ENCODE peak calls at places on chromosomes 16 and 17, in nine cellular contexts. S is HL-60; H is brain microvascular endothelial cell; M is mesenchymal stem cell; K is CD4-positive, alpha-beta T cell; A is A549; Z is GM23338; C is ascending aorta; J is hepatocyte. G is an unnamed sample.

GRCh38 chr17:16282522-16282921 is 65.5 kb downstream of the PIGL start:
- DNase-seq in J (no peak), S (no peak), A (peak; percentile 62), H (peak; percentile 40), K (no peak), Z (no peak), M (peak; percentile 85), C (no peak), G (no peak)

GRCh38 chr17:5485270-5486205 is at the start of gene DERL2:
- DNase-seq in M (no peak), S (no peak), A (peak; percentile 63), Z (peak; percentile 81), C (no peak), J (peak; percentile 57), K (no peak), H (peak; percentile 10), G (no peak)

GRCh38 chr17:65856865-65857264 is 295.4 kb upstream of the AXIN2 start:
- DNase-seq in H (no peak), M (no peak), C (no peak), K (no peak), A (no peak), J (no peak), S (no peak), Z (no peak), G (no peak)

GRCh38 chr16:82784567-82784956 is 157.8 kb downstream of the CDH13 start:
- DNase-seq in H (no peak), K (no peak), J (no peak), M (no peak), A (no peak), Z (no peak), S (no peak), C (no peak), G (no peak)

GRCh38 chr16:85554114-85554790 is 58.9 kb upstream of the GSE1 start:
- DNase-seq in Z (peak; percentile 61), H (peak; percentile 61), K (peak; percentile 49), M (peak; percentile 94), C (peak; percentile 86), S (peak; percentile 60), A (peak; percentile 81), J (peak; percentile 61), G (no peak)

GRCh38 chr17:62109378-62109902 is 44.4 kb upstream of the MED13 start:
- DNase-seq in J (peak; percentile 83), H (peak; percentile 76), S (peak; percentile 21), K (peak; percentile 30), A (peak; percentile 92), M (peak; percentile 42), Z (peak; percentile 93), C (peak; percentile 64), G (no peak)

GRCh38 chr16:48386559-48387312 is 1.5 kb upstream of the SIAH1 start:
- DNase-seq in S (no peak), C (peak; percentile 87), Z (no peak), A (no peak), M (no peak), J (no peak), H (peak; percentile 49), K (no peak), G (no peak)

GRCh38 chr17:77894126-77894956 is 64.2 kb upstream of the TNRC6C start:
- DNase-seq in M (no peak), C (no peak), K (no peak), S (no peak), A (no peak), Z (no peak), J (no peak), H (no peak), G (no peak)

GRCh38 chr17:11557727-11558452 is 40.4 kb upstream of the DNAH9 start:
- DNase-seq in J (no peak), C (no peak), A (no peak), S (no peak), Z (no peak), H (no peak), K (no peak), M (no peak), G (no peak)

GRCh38 chr17:31549121-31549524 is 157.6 kb downstream of the RAB11FIP4 start:
- DNase-seq in S (no peak), H (no peak), C (peak; percentile 71), A (peak; percentile 49), M (peak; percentile 37), Z (no peak), K (no peak), J (no peak), G (no peak)

GRCh38 chr17:80123791-80124190 is 22.4 kb downstream of the GAA start:
- DNase-seq in Z (no peak), A (no peak), M (no peak), J (no peak), S (no peak), C (no peak), H (no peak), K (no peak), G (no peak)

GRCh38 chr17:72150632-72151460 is 30.0 kb downstream of the SOX9 start:
- DNase-seq in M (no peak), S (no peak), A (peak; percentile 65), Z (peak; percentile 99), K (no peak), J (no peak), H (no peak), C (no peak), G (peak; percentile 52)

GRCh38 chr17:72151565-72152391 is 31.0 kb downstream of the SOX9 start:
- DNase-seq in J (peak; percentile 74), C (no peak), H (peak; percentile 80), A (peak; percentile 98), S (no peak), K (no peak), Z (peak; percentile 62), M (peak; percentile 66), G (peak; percentile 36)

GRCh38 chr17:72152392-72152727 is 31.5 kb downstream of the SOX9 start:
- DNase-seq in J (no peak), K (no peak), Z (no peak), A (no peak), C (no peak), S (no peak), M (no peak), H (peak; percentile 19), G (no peak)
- H3K27ac ChIP-seq in J (peak overlapping the region; percentile 68), K (no peak overlapping the region), Z (peak overlapping the region; percentile 96), A (peak overlapping the region; percentile 77), C (no peak overlapping the region), S (no peak overlapping the region), M (no peak overlapping the region), H (no peak overlapping the region), G (peak overlapping the region; percentile 92)

GRCh38 chr16:86619263-86619935 is 41.0 kb downstream of the FOXL1 start:
- DNase-seq in Z (peak; percentile 69), S (no peak), H (no peak), M (no peak), C (no peak), A (peak; percentile 38), K (no peak), J (no peak), G (no peak)
- H3K27ac ChIP-seq in Z (no peak overlapping the region), S (no peak overlapping the region), H (no peak overlapping the region), M (no peak overlapping the region), C (peak overlapping the region; percentile 75), A (peak overlapping the region; percentile 59), K (no peak overlapping the region), J (no peak overlapping the region), G (no peak overlapping the region)

GRCh38 chr16:23395732-23396131 is 57.3 kb downstream of the COG7 start:
- DNase-seq in M (no peak), C (no peak), K (no peak), J (no peak), H (no peak), S (no peak), Z (no peak), A (no peak), G (no peak)

GRCh38 chr16:23398987-23399805 is 53.8 kb downstream of the COG7 start:
- DNase-seq in J (no peak), K (no peak), C (no peak), A (no peak), Z (peak; percentile 93), S (no peak), M (no peak), H (no peak), G (peak; percentile 19)

GRCh38 chr16:23394141-23394540 is 58.8 kb downstream of the COG7 start:
- DNase-seq in H (no peak), C (no peak), A (no peak), Z (no peak), M (no peak), J (no peak), K (no peak), S (no peak), G (no peak)

GRCh38 chr16:23400387-23400930 is 52.5 kb downstream of the COG7 start:
- DNase-seq in A (no peak), S (no peak), M (no peak), C (no peak), H (no peak), J (no peak), Z (no peak), K (no peak), G (no peak)

GRCh38 chr16:23397464-23397863 is 55.5 kb downstream of the COG7 start:
- DNase-seq in M (no peak), S (no peak), A (no peak), J (no peak), C (no peak), K (no peak), H (no peak), Z (no peak), G (no peak)
- H3K27ac ChIP-seq in M (no peak overlapping the region), S (no peak overlapping the region), A (no peak overlapping the region), J (no peak overlapping the region), C (no peak overlapping the region), K (no peak overlapping the region), H (no peak overlapping the region), Z (no peak overlapping the region), G (no peak overlapping the region)

GRCh38 chr17:8019665-8020064 is 17.2 kb downstream of the GUCY2D start:
- DNase-seq in M (no peak), K (no peak), H (no peak), Z (no peak), A (no peak), J (no peak), C (peak; percentile 59), S (no peak), G (no peak)
- H3K27ac ChIP-seq in M (no peak overlapping the region), K (no peak overlapping the region), H (no peak overlapping the region), Z (no peak overlapping the region), A (no peak overlapping the region), J (no peak overlapping the region), C (no peak overlapping the region), S (no peak overlapping the region), G (no peak overlapping the region)

GRCh38 chr17:37476431-37477130 is 13.1 kb upstream of the DUSP14 start:
- DNase-seq in K (no peak), H (no peak), A (peak; percentile 35), C (no peak), S (no peak), J (peak; percentile 15), Z (no peak), M (peak; percentile 86), G (no peak)
- H3K27ac ChIP-seq in K (no peak overlapping the region), H (peak overlapping the region; percentile 42), A (no peak overlapping the region), C (no peak overlapping the region), S (no peak overlapping the region), J (peak overlapping the region; percentile 66), Z (peak overlapping the region; percentile 32), M (peak overlapping the region; percentile 51), G (no peak overlapping the region)